ENCODE peak calls at places on chromosomes 2 and 18, in eight cellular contexts. V, T, D, R, O, C, J and L are unnamed samples.

GRCh38 chr18:51447943-51448342 is 250.5 kb upstream of the MEX3C start:
- DNase-seq in V (no peak), T (no peak), D (no peak), R (no peak), O (no peak), C (no peak), J (no peak), L (no peak)

GRCh38 chr18:41906528-41907256 is 48.3 kb upstream of the PIK3C3 start:
- DNase-seq in V (peak), T (peak), D (peak), R (no peak), O (no peak), C (peak), J (no peak), L (peak)

GRCh38 chr18:37566479-37567060 is 972 bp upstream of the CELF4 start:
- DNase-seq in V (no peak), T (no peak), D (no peak), R (no peak), O (peak), C (no peak), J (no peak), L (peak)

GRCh38 chr2:207970138-207970824 is 55.0 kb downstream of the PLEKHM3 start:
- DNase-seq in V (no peak), T (no peak), D (peak), R (no peak), O (no peak), C (no peak), J (no peak), L (no peak)

GRCh38 chr2:145166716-145167115 is 646.8 kb upstream of the ZEB2 start:
- DNase-seq in V (no peak), T (no peak), D (no peak), R (no peak), O (no peak), C (no peak), J (no peak), L (no peak)

GRCh38 chr18:11925800-11926481 is 17.8 kb upstream of the MPPE1 start:
- DNase-seq in V (no peak), T (no peak), D (peak), R (no peak), O (no peak), C (no peak), J (no peak), L (no peak)

GRCh38 chr18:24704921-24705620 is 244.6 kb downstream of the HRH4 start:
- DNase-seq in V (no peak), T (no peak), D (no peak), R (no peak), O (no peak), C (no peak), J (no peak), L (no peak)

GRCh38 chr18:73446502-73446901 is 578.7 kb upstream of the NETO1 start:
- DNase-seq in V (no peak), T (no peak), D (no peak), R (no peak), O (no peak), C (no peak), J (no peak), L (no peak)

GRCh38 chr2:160175169-160176130 is 24.6 kb downstream of the ITGB6 start:
- DNase-seq in V (no peak), T (no peak), D (no peak), R (no peak), O (no peak), C (no peak), J (no peak), L (no peak)

GRCh38 chr2:64189167-64189566 is 44.9 kb upstream of the PELI1 start:
- DNase-seq in V (no peak), T (peak), D (no peak), R (no peak), O (no peak), C (no peak), J (no peak), L (no peak)

GRCh38 chr2:64866797-64867196 is 122.4 kb upstream of the SLC1A4 start:
- DNase-seq in V (no peak), T (no peak), D (no peak), R (peak), O (no peak), C (no peak), J (no peak), L (peak)

GRCh38 chr2:200320344-200320743 is 13.9 kb downstream of the SPATS2L start:
- DNase-seq in V (no peak), T (no peak), D (peak), R (no peak), O (no peak), C (no peak), J (no peak), L (no peak)

GRCh38 chr18:23922939-23923338 is 91.6 kb upstream of the TTC39C start:
- DNase-seq in V (no peak), T (no peak), D (no peak), R (no peak), O (no peak), C (no peak), J (no peak), L (no peak)

GRCh38 chr2:14239605-14240004 is 392.9 kb upstream of the LRATD1 start:
- DNase-seq in V (no peak), T (no peak), D (no peak), R (no peak), O (no peak), C (no peak), J (no peak), L (no peak)

GRCh38 chr2:10765461-10765860 is 44.0 kb downstream of the ATP6V1C2 start:
- DNase-seq in V (no peak), T (no peak), D (no peak), R (no peak), O (no peak), C (no peak), J (no peak), L (no peak)

GRCh38 chr2:84963692-84964405 is 7.1 kb upstream of the KCMF1 start:
- DNase-seq in V (no peak), T (no peak), D (peak), R (no peak), O (no peak), C (no peak), J (no peak), L (no peak)

GRCh38 chr2:79960726-79961049 is 343.9 kb downstream of the LRRTM1 start:
- DNase-seq in V (no peak), T (no peak), D (no peak), R (no peak), O (no peak), C (no peak), J (no peak), L (no peak)

GRCh38 chr2:58155160-58155778 is 85.9 kb downstream of the FANCL start:
- DNase-seq in V (no peak), T (no peak), D (no peak), R (no peak), O (no peak), C (no peak), J (no peak), L (no peak)

GRCh38 chr2:152407204-152407721 is 72.3 kb downstream of the FMNL2 start:
- DNase-seq in V (no peak), T (peak), D (no peak), R (peak), O (peak), C (no peak), J (no peak), L (peak)

GRCh38 chr2:129888461-129888860 is 91.0 kb upstream of the RAB6C start:
- DNase-seq in V (no peak), T (no peak), D (no peak), R (no peak), O (no peak), C (no peak), J (no peak), L (no peak)

GRCh38 chr2:36539631-36540030 is 58.3 kb downstream of the FEZ2 start:
- DNase-seq in V (no peak), T (no peak), D (no peak), R (no peak), O (no peak), C (no peak), J (no peak), L (no peak)

GRCh38 chr18:45412577-45412976 is 202.7 kb upstream of the SLC14A2 start:
- DNase-seq in V (no peak), T (peak), D (no peak), R (no peak), O (no peak), C (no peak), J (no peak), L (no peak)

GRCh38 chr2:57549642-57550102 is 496.9 kb upstream of the VRK2 start:
- DNase-seq in V (peak), T (peak), D (no peak), R (no peak), O (no peak), C (no peak), J (no peak), L (no peak)

GRCh38 chr2:48423376-48423775 is 106.6 kb upstream of the STON1 start:
- DNase-seq in V (no peak), T (no peak), D (no peak), R (no peak), O (no peak), C (no peak), J (no peak), L (no peak)

GRCh38 chr18:33578371-33579146 is 540 bp downstream of the ASXL3 start:
- DNase-seq in V (peak), T (no peak), D (peak), R (peak), O (peak), C (no peak), J (no peak), L (peak)